ENCODE peak calls at places on chromosomes 7 and 10, in nine cellular contexts. J, S, K, E, V, W, Q, M and Z are unnamed samples.

GRCh38 chr10:75043256-75044121 is 68.0 kb upstream of the SAMD8 start:
- DNase-seq in J (peak; percentile 26), S (no peak), K (no peak), E (peak; percentile 45), V (peak; percentile 71), W (no peak), Q (no peak), M (no peak), Z (no peak)

GRCh38 chr7:17456541-17456940 is 158.1 kb downstream of the AHR start:
- DNase-seq in J (no peak), S (no peak), K (no peak), E (no peak), V (no peak), W (no peak), Q (no peak), M (no peak), Z (no peak)

GRCh38 chr7:25260862-25261454 is 32.7 kb upstream of the NPVF start:
- DNase-seq in J (no peak), S (peak; percentile 10), K (no peak), E (no peak), V (no peak), W (peak; percentile 64), Q (peak; percentile 52), M (no peak), Z (peak; percentile 21)

GRCh38 chr7:47931788-47932425 is 16.4 kb downstream of the PKD1L1 start:
- DNase-seq in J (no peak), S (no peak), K (no peak), E (no peak), V (no peak), W (peak; percentile 74), Q (peak; percentile 55), M (no peak), Z (no peak)

GRCh38 chr10:97336942-97337719 is 2.6 kb upstream of the FRAT2 start:
- DNase-seq in J (no peak), S (no peak), K (peak; percentile 63), E (no peak), V (no peak), W (no peak), Q (peak; percentile 15), M (no peak), Z (no peak)

GRCh38 chr7:42244828-42245227 is 7.8 kb upstream of the GLI3 start:
- DNase-seq in J (no peak), S (no peak), K (no peak), E (no peak), V (no peak), W (peak; percentile 88), Q (no peak), M (peak; percentile 71), Z (peak; percentile 84)

GRCh38 chr10:91579351-91579985 is 53.4 kb downstream of the PPP1R3C start:
- DNase-seq in J (no peak), S (no peak), K (no peak), E (no peak), V (no peak), W (peak; percentile 91), Q (peak; percentile 93), M (no peak), Z (no peak)

GRCh38 chr7:111841596-111842209 is 279.4 kb upstream of the IMMP2L start:
- DNase-seq in J (no peak), S (no peak), K (no peak), E (no peak), V (no peak), W (peak; percentile 61), Q (no peak), M (no peak), Z (no peak)

GRCh38 chr7:41029072-41029492 is 673.8 kb downstream of the INHBA start:
- DNase-seq in J (no peak), S (no peak), K (peak; percentile 74), E (no peak), V (no peak), W (peak; percentile 73), Q (peak; percentile 61), M (peak; percentile 94), Z (peak; percentile 99)

GRCh38 chr7:111113263-111114017 is 22.5 kb downstream of the LRRN3 start:
- DNase-seq in J (no peak), S (no peak), K (no peak), E (no peak), V (no peak), W (peak; percentile 52), Q (peak; percentile 66), M (peak; percentile 66), Z (peak; percentile 62)

GRCh38 chr10:97463363-97464132 is 17.6 kb downstream of the ZDHHC16 start:
- DNase-seq in J (no peak), S (peak; percentile 54), K (peak; percentile 54), E (peak; percentile 15), V (no peak), W (peak; percentile 88), Q (peak; percentile 88), M (peak; percentile 57), Z (peak; percentile 57)

GRCh38 chr10:112185959-112186358 is 2.4 kb upstream of the GPAM start:
- DNase-seq in J (no peak), S (no peak), K (no peak), E (no peak), V (no peak), W (no peak), Q (no peak), M (no peak), Z (no peak)